ENCODE peak calls at places on chromosomes 3 and 15, in four cellular contexts. H is K562, G is GM12878, C is HepG2. M is an unnamed sample.

GRCh38 chr3:38507120-38507519 is 11.0 kb downstream of the EXOG start:
- DNase-seq in H (no peak), G (peak), C (no peak), M (no peak)

GRCh38 chr3:42830437-42831320 is 21.4 kb downstream of the ACKR2 start:
- DNase-seq in H (peak), G (no peak), C (peak), M (peak)

GRCh38 chr3:126159476-126159875 is 20.9 kb downstream of the ALDH1L1 start:
- DNase-seq in H (no peak), G (no peak), C (no peak), M (no peak)

GRCh38 chr15:87312221-87312620 is 944.3 kb downstream of the NTRK3 start:
- DNase-seq in H (no peak), G (no peak), C (no peak), M (no peak)

GRCh38 chr3:24396338-24396737 is 98.3 kb downstream of the THRB start:
- DNase-seq in H (peak), G (no peak), C (no peak), M (no peak)

GRCh38 chr3:294581-294980 is 98.0 kb downstream of the CHL1 start:
- DNase-seq in H (no peak), G (no peak), C (no peak), M (no peak)

GRCh38 chr3:36864180-36865053 is 80.4 kb downstream of the TRANK1 start:
- DNase-seq in H (no peak), G (no peak), C (no peak), M (no peak)

GRCh38 chr3:99366663-99367429 is 271.5 kb upstream of the COL8A1 start:
- DNase-seq in H (peak), G (no peak), C (no peak), M (no peak)

GRCh38 chr3:52574056-52574965 is 37.9 kb downstream of the UQCC5 start:
- DNase-seq in H (no peak), G (no peak), C (no peak), M (no peak)

GRCh38 chr3:107024481-107025153 is 352.6 kb upstream of the CCDC54 start:
- DNase-seq in H (no peak), G (no peak), C (no peak), M (no peak)

GRCh38 chr15:57540736-57541135 is 51.0 kb upstream of the MYZAP start:
- DNase-seq in H (no peak), G (peak), C (no peak), M (no peak)

GRCh38 chr3:67384790-67385397 is 269.5 kb downstream of the SUCLG2 start:
- DNase-seq in H (peak), G (no peak), C (peak), M (peak)

GRCh38 chr3:66441124-66441523 is 59.7 kb downstream of the LRIG1 start:
- DNase-seq in H (no peak), G (no peak), C (no peak), M (no peak)

GRCh38 chr15:95259965-95260364 is 1028.6 kb downstream of the MCTP2 start:
- DNase-seq in H (peak), G (no peak), C (no peak), M (no peak)

GRCh38 chr3:39361252-39361927 is 21.8 kb upstream of the SLC25A38 start:
- DNase-seq in H (no peak), G (no peak), C (no peak), M (no peak)

GRCh38 chr15:67307889-67308597 is 53.5 kb downstream of the IQCH start:
- DNase-seq in H (no peak), G (no peak), C (no peak), M (no peak)

GRCh38 chr3:146536681-146537080 is 7.7 kb downstream of the PLSCR1 start:
- DNase-seq in H (no peak), G (no peak), C (no peak), M (no peak)

GRCh38 chr15:57649138-57649537 is 57.4 kb upstream of the POLR2M start:
- DNase-seq in H (no peak), G (no peak), C (no peak), M (no peak)

GRCh38 chr15:60591491-60592385 is 112.8 kb upstream of the ICE2 start:
- DNase-seq in H (no peak), G (no peak), C (no peak), M (peak)

GRCh38 chr3:73580343-73580742 is 44.4 kb downstream of the PDZRN3 start:
- DNase-seq in H (no peak), G (no peak), C (no peak), M (no peak)

GRCh38 chr15:61759639-61760038 is 300.6 kb downstream of the VPS13C start:
- DNase-seq in H (no peak), G (no peak), C (no peak), M (no peak)

GRCh38 chr3:133792171-133792763 is 13.3 kb upstream of the SRPRB start:
- DNase-seq in H (peak), G (no peak), C (no peak), M (no peak)

GRCh38 chr15:82132742-82133141 is 86.9 kb upstream of the MEX3B start:
- DNase-seq in H (no peak), G (no peak), C (no peak), M (peak)

GRCh38 chr15:40233727-40234577 is 4.9 kb upstream of the PAK6 start:
- DNase-seq in H (no peak), G (no peak), C (no peak), M (no peak)

GRCh38 chr3:33417051-33417673 is 23.0 kb downstream of the UBP1 start:
- DNase-seq in H (peak), G (no peak), C (no peak), M (no peak)

GRCh38 chr3:142209655-142210054 is 15.7 kb downstream of the GK5 start:
- DNase-seq in H (no peak), G (no peak), C (no peak), M (no peak)

GRCh38 chr3:25573386-25574171 is 91.1 kb downstream of the TOP2B start:
- DNase-seq in H (no peak), G (no peak), C (no peak), M (no peak)

GRCh38 chr15:65096481-65097385 is 18.3 kb downstream of the UBAP1L start:
- DNase-seq in H (no peak), G (no peak), C (no peak), M (no peak)
- TF ChIP-seq KDM1A in H (no peak), G (no peak), C (no peak), M (no peak)

GRCh38 chr3:130342821-130343661 is 2.4 kb upstream of the COL6A5 start:
- DNase-seq in H (peak), G (no peak), C (no peak), M (no peak)

GRCh38 chr3:130345487-130346079 is at the start of gene COL6A5:
- DNase-seq in H (peak), G (no peak), C (no peak), M (no peak)

GRCh38 chr3:130340766-130341165 is 4.7 kb upstream of the COL6A5 start:
- DNase-seq in H (no peak), G (no peak), C (no peak), M (no peak)

GRCh38 chr3:130341882-130342281 is 3.6 kb upstream of the COL6A5 start:
- DNase-seq in H (no peak), G (no peak), C (no peak), M (no peak)

GRCh38 chr3:130341388-130341787 is 4.1 kb upstream of the COL6A5 start:
- DNase-seq in H (no peak), G (no peak), C (no peak), M (no peak)
- TF ChIP-seq KDM1A in H (no peak), G (no peak), C (no peak), M (no peak)

GRCh38 chr3:140023616-140024530 is 88.9 kb downstream of the CLSTN2 start:
- DNase-seq in H (no peak), G (no peak), C (no peak), M (no peak)
- TF ChIP-seq KDM1A in H (no peak), G (no peak), C (no peak), M (no peak)

GRCh38 chr3:160810360-160810759 is 54.3 kb downstream of the PPM1L start:
- DNase-seq in H (no peak), G (no peak), C (no peak), M (no peak)

GRCh38 chr3:160809453-160809852 is 53.4 kb downstream of the PPM1L start:
- DNase-seq in H (no peak), G (no peak), C (no peak), M (no peak)

GRCh38 chr3:160806094-160806493 is 50.1 kb downstream of the PPM1L start:
- DNase-seq in H (no peak), G (no peak), C (no peak), M (no peak)

GRCh38 chr3:160806686-160807085 is 50.7 kb downstream of the PPM1L start:
- DNase-seq in H (no peak), G (no peak), C (no peak), M (no peak)

DNA sequence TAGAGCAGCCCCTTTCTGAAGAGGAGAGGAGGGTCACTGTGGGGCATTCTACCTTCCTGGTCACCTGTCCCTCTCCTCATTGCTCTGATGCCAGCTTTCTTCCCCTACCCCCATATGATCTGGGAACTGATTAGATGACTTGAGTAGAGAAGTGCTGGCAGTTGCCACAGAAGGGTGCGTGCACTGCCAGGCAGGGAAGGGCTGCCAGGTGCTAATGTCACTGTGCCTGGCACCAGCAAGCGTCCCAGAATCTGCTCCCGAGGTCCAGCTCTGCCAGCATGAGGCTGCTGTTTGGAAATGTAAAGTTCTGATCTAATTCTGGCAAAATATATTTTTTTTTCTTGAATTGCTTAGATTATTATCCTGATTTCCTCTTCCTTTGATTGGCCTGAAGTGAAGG is 52.8 kb downstream of the PPM1L start:
- DNase-seq in H (no peak), G (no peak), C (no peak), M (no peak)
- TF ChIP-seq KDM1A in H (no peak), G (no peak), C (no peak), M (no peak)

GRCh38 chr3:110814170-110815007 is 257.2 kb upstream of the NECTIN3 start:
- DNase-seq in H (no peak), G (peak), C (no peak), M (peak)
- TF ChIP-seq KDM1A in H (no peak), G (no peak), C (no peak), M (no peak)

GRCh38 chr15:63610209-63610841 is 13.1 kb downstream of the FBXL22 start:
- DNase-seq in H (peak), G (peak), C (peak), M (peak)
- TF ChIP-seq KDM1A in H (no peak), G (no peak), C (no peak), M (no peak)

GRCh38 chr15:83206971-83207621 is 527 bp downstream of the HDGFL3 start:
- DNase-seq in H (peak), G (no peak), C (no peak), M (peak)

GRCh38 chr15:83206387-83206970 is 1.1 kb downstream of the HDGFL3 start:
- DNase-seq in H (peak), G (no peak), C (no peak), M (peak)

GRCh38 chr15:83209333-83209732 is 1.7 kb upstream of the HDGFL3 start:
- DNase-seq in H (no peak), G (no peak), C (peak), M (peak)

GRCh38 chr15:83207622-83208356 is at the start of gene HDGFL3:
- DNase-seq in H (peak), G (no peak), C (no peak), M (peak)

GRCh38 chr15:83208357-83208661 is 686 bp upstream of the HDGFL3 start:
- DNase-seq in H (no peak), G (no peak), C (no peak), M (peak)
- TF ChIP-seq KDM1A in H (no peak), G (no peak), C (no peak), M (no peak)

DNA sequence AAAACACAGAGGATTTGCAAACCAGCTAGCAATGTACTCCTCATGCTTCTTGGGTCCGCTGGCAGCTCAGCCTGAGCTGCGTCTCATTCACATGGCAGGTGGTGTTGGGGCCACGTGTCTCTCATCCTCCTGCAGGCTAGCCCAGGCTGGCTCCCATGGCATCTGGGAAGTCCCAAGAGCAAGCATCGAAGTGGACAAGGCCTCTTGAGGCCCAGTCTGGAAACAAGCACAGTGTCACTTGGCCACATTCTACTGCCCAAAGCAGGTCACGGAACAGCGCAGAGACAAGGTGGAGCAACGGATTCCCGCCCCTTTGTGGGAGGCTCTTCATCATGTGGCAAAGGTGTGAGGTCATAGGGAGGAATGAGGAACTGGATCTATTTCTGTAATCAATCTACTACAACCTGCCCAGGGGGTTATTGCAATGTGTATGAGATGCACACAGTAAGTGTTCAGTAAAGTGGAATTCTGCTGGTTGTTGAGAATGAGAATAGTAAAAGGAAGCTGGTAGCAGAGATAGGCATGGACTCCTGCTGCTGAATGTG is 128.3 kb downstream of the TPRA1 start:
- DNase-seq in H (no peak), G (no peak), C (no peak), M (peak)
- TF ChIP-seq KDM1A in H (no peak), G (no peak), C (no peak), M (no peak)

GRCh38 chr15:88605507-88606436 is 15.4 kb upstream of the AEN start:
- DNase-seq in H (peak), G (no peak), C (no peak), M (no peak)

GRCh38 chr15:88604972-88605506 is 16.1 kb upstream of the AEN start:
- DNase-seq in H (no peak), G (no peak), C (no peak), M (no peak)

GRCh38 chr15:88608607-88609181 is 12.4 kb upstream of the AEN start:
- DNase-seq in H (no peak), G (no peak), C (no peak), M (no peak)

GRCh38 chr15:88604381-88604951 is 16.7 kb upstream of the AEN start:
- DNase-seq in H (no peak), G (no peak), C (no peak), M (no peak)

DNA sequence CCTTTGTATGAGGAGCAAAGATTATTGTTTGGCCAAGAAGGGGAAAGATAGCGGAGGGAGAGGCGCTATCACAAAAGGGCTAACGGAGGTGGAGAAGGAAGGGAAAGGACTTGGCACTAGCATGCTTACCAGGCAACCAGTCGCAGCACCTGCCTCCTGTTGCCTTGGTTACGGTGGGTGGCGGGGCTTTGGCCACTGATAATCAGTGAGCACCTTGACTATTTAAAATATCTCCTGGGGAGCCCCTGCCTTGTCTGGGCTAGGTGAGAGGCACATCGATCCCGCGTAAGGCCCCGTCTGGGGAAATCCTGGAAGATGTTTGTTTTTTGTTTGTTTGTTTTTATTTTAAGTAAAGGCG is 14.7 kb upstream of the AEN start:
- DNase-seq in H (no peak), G (no peak), C (no peak), M (no peak)
- TF ChIP-seq KDM1A in H (no peak), G (no peak), C (no peak), M (no peak)